ENCODE peak calls at places on chromosome 20, in six cellular contexts. E, G, W, K, H and M are unnamed samples.
A peak's percentile ranks its signal among the peaks of the same experiment; 100 is the strongest.

GRCh38 chr20:50094522-50094921 is 18.4 kb downstream of the UBE2V1 start:
- DNase-seq in E (no peak), G (no peak), W (no peak), K (no peak), H (no peak), M (no peak)

GRCh38 chr20:51752343-51752951 is 15.7 kb downstream of the ATP9A start:
- DNase-seq in E (no peak), G (peak; percentile 90), W (no peak), K (peak; percentile 97), H (no peak), M (no peak)

GRCh38 chr20:49561256-49561655 is 6.7 kb downstream of the PTGIS start:
- DNase-seq in E (no peak), G (peak; percentile 33), W (no peak), K (no peak), H (no peak), M (no peak)

GRCh38 chr20:31568773-31569162 is 36.3 kb upstream of the ID1 start:
- DNase-seq in E (no peak), G (no peak), W (no peak), K (no peak), H (no peak), M (no peak)

GRCh38 chr20:32583581-32584045 is 1.5 kb downstream of the NOL4L start:
- DNase-seq in E (peak; percentile 66), G (no peak), W (no peak), K (no peak), H (peak; percentile 55), M (no peak)

GRCh38 chr20:33915726-33916331 is 77.9 kb upstream of the RALY start:
- DNase-seq in E (peak; percentile 33), G (no peak), W (peak; percentile 15), K (peak; percentile 51), H (peak; percentile 65), M (peak; percentile 47)

GRCh38 chr20:51710503-51710902 is 57.7 kb downstream of the ATP9A start:
- DNase-seq in E (no peak), G (no peak), W (no peak), K (no peak), H (peak; percentile 46), M (no peak)

GRCh38 chr20:56809668-56810067 is 180.6 kb downstream of the TFAP2C start:
- DNase-seq in E (no peak), G (no peak), W (no peak), K (no peak), H (no peak), M (no peak)

GRCh38 chr20:21269772-21270171 is 33.4 kb upstream of the XRN2 start:
- DNase-seq in E (no peak), G (no peak), W (no peak), K (no peak), H (no peak), M (no peak)

GRCh38 chr20:41149679-41150131 is 12.4 kb downstream of the PLCG1 start:
- DNase-seq in E (no peak), G (peak; percentile 71), W (peak; percentile 24), K (peak; percentile 63), H (no peak), M (no peak)

GRCh38 chr20:23085415-23086055 is 589 bp downstream of the CD93 start:
- DNase-seq in E (no peak), G (no peak), W (no peak), K (no peak), H (no peak), M (no peak)
- TF ChIP-seq EZH2phosphoT487 in E (no peak), G (no peak), W (no peak), K (no peak), H (no peak), M (no peak)

DNA sequence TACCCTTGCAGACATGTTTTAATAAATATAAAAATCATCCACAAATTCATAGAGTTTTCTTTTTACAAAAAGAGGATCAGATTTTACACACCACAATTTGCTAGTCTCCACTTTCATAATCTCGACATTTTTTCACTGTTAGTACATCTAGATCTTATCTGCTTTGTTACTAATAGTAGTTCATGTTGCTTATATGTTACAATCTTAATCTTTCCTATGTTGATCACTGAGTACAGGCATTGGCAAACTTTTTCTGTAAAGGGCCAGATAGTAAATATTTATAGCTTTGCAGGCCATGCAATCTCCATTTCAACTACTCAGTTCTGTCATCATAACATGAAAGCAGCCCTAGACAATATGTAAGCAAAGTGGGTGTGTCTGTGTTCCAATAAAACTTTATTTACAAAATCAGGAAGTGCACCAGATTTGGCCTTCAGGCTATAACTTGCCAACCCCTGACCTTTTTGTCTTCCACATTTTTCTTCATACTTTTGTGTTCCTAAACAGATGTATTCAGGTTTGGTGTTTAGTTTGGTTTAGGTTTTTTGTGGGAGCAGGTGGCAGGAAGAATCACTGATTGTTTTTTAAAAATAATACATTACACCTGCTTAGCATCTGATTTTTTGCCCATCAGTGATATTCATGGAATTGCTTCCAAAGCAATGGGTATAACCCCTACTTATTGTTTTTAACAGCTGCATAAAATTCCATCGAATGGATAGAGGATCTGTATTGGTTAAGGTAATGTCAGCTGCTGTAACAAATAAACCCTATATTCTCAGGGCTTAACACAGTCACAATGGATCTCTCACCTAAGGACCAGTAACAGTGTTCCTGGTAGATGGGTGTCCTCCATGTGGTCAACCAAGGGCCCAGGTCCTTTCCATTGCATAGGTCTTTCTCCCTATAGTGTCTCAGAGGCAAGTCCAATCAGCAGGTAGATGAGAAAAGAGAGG is 61.2 kb downstream of the EYA2 start:
- DNase-seq in E (no peak), G (peak; percentile 34), W (no peak), K (peak; percentile 39), H (no peak), M (no peak)
- TF ChIP-seq EZH2phosphoT487 in E (no peak), G (no peak), W (no peak), K (no peak), H (no peak), M (no peak)

GRCh38 chr20:59402697-59403096 is 102.3 kb downstream of the EDN3 start:
- DNase-seq in E (no peak), G (no peak), W (no peak), K (peak; percentile 20), H (no peak), M (no peak)
- TF ChIP-seq EZH2phosphoT487 in E (no peak), G (no peak), W (no peak), K (no peak), H (no peak), M (no peak)

DNA sequence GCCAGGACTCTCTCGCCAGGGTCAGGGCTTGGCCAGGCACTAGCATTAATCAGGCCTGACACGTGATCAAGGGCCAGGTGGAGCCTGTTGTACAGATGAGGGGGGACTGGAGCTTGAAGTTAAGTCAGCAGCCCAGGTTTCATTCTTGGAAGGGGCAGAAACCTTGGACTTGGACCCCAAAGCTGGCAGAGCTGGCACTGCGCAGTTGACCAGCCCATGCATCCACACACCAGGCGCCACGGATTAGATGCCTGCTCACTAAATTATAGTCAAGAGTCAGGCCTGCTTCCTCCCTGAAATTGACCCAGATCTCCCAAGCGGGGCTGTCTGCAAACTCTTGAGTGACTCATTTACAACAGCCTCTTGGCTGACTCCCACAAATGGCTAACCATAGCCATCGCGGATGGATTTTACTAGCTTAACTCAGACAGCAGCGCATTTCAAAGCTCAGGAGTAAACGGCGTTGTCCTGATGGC is 4.1 kb upstream of the TAF4 start:
- DNase-seq in E (no peak), G (peak; percentile 87), W (no peak), K (peak; percentile 80), H (no peak), M (no peak)
- TF ChIP-seq EZH2phosphoT487 in E (no peak), G (no peak), W (no peak), K (no peak), H (no peak), M (no peak)

GRCh38 chr20:2619961-2620595 is 32.4 kb upstream of the NOP56 start:
- DNase-seq in E (no peak), G (peak; percentile 19), W (peak; percentile 22), K (peak; percentile 48), H (no peak), M (no peak)
- TF ChIP-seq EZH2phosphoT487 in E (no peak), G (no peak), W (no peak), K (no peak), H (no peak), M (no peak)

DNA sequence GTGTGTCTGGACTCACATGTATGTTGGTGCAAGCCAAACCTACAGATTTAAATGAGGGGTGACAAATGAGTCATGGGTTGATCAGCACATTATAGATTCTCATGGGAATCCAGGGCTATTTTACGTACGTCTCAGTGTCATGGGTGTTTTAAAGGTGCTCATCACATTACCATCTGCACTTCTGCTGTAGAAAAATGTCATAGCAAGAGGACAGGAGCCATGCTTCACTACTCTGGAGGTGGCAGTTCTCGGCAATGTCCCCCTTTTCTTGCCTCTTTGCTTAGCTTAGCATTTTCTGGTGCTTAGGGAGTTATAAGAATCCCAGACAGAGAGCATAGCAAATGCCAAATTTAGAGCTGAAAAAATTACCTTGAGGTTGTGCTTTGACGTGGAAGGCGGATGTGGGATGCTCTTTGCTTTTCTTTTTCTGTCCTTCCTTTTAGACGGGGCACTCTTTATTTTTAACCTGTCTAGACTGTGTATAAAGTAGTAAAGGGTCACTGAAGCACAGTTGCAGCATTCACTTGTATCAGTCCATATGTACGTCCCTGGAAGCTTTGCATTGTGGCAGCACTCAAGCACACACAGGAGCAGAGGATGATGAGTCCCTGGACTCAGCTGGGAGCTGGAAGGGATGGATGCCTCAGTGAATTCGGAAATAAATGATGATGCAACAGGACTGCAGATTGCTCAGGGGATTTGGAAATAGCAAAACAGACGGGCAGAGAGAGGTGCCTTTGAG is 139.7 kb downstream of the SYNDIG1 start:
- DNase-seq in E (no peak), G (peak; percentile 74), W (no peak), K (no peak), H (no peak), M (no peak)
- TF ChIP-seq EZH2phosphoT487 in E (no peak), G (no peak), W (no peak), K (no peak), H (no peak), M (no peak)

GRCh38 chr20:1127840-1128239 is 9.4 kb downstream of the PSMF1 start:
- DNase-seq in E (no peak), G (no peak), W (no peak), K (peak; percentile 35), H (no peak), M (no peak)

GRCh38 chr20:1125266-1125665 is 6.9 kb downstream of the PSMF1 start:
- DNase-seq in E (no peak), G (no peak), W (no peak), K (no peak), H (no peak), M (no peak)

GRCh38 chr20:1121439-1121838 is 3.0 kb downstream of the PSMF1 start:
- DNase-seq in E (no peak), G (no peak), W (no peak), K (no peak), H (no peak), M (no peak)

GRCh38 chr20:1122388-1123315 is 4.2 kb downstream of the PSMF1 start:
- DNase-seq in E (no peak), G (peak; percentile 66), W (no peak), K (peak; percentile 76), H (no peak), M (no peak)

GRCh38 chr20:1124416-1124815 is 6.0 kb downstream of the PSMF1 start:
- DNase-seq in E (no peak), G (no peak), W (no peak), K (no peak), H (no peak), M (no peak)
- TF ChIP-seq EZH2phosphoT487 in E (no peak), G (no peak), W (no peak), K (no peak), H (no peak), M (no peak)